ENCODE peak calls at places on chromosome 22, in five cellular contexts. Z is CD8-positive, alpha-beta memory T cell; A is transverse colon; J is Caco-2; Q is neural progenitor cell. O is an unnamed sample. For H3K4me1 and H3K36me3, the result is how much of the 10 kb centered on the place peaks cover.

GRCh38 chr22:49240472-49240871 is 587.2 kb downstream of the BRD1 start:
- DNase-seq in Z (no peak), A (no peak), Q (no peak), J (no peak), O (no peak)

GRCh38 chr22:29716814-29717213 is 3.0 kb upstream of the CABP7 start:
- DNase-seq in Q (peak), J (peak), Z (no peak), A (peak), O (peak)

GRCh38 chr22:29813563-29813962 is 24.5 kb downstream of the ASCC2 start:
- DNase-seq in Q (no peak), A (no peak), Z (no peak), J (peak), O (no peak)

GRCh38 chr22:31102441-31103081 is 4.8 kb downstream of the SELENOM start:
- DNase-seq in Q (no peak), A (peak), Z (no peak), J (peak), O (no peak)

GRCh38 chr22:47802446-47802845 is 1040.0 kb downstream of the TBC1D22A start:
- DNase-seq in Q (no peak), A (no peak), Z (no peak), J (no peak), O (no peak)

GRCh38 chr22:18023509-18024275 is 669 bp downstream of the MICAL3 start:
- DNase-seq in A (peak), Q (peak), Z (peak), J (peak), O (peak)

GRCh38 chr22:36732609-36733008 is 29.1 kb upstream of the CACNG2 start:
- DNase-seq in J (no peak), Q (no peak), A (no peak), Z (no peak), O (no peak)

GRCh38 chr22:42959472-42960145 is 55.3 kb downstream of the PACSIN2 start:
- DNase-seq in A (peak), Z (no peak), Q (no peak), J (peak), O (no peak)

GRCh38 chr22:22696104-22696503 is 51.7 kb downstream of the GGTLC2 start:
- DNase-seq in Q (no peak), Z (no peak), A (no peak), J (no peak), O (no peak)

GRCh38 chr22:37735054-37735453 is 38.2 kb downstream of the TRIOBP start:
- DNase-seq in Q (peak), A (no peak), Z (no peak), J (peak), O (no peak)

GRCh38 chr22:50483106-50483505 is 1.8 kb downstream of the ADM2 start:
- DNase-seq in A (no peak), J (no peak), Q (no peak), Z (no peak), O (no peak)

GRCh38 chr22:38751422-38752346 is 4.1 kb downstream of the SUN2 start:
- DNase-seq in Z (peak), Q (no peak), A (peak), J (no peak), O (no peak)

GRCh38 chr22:36344106-36344827 is 43.5 kb downstream of the MYH9 start:
- DNase-seq in A (no peak), Q (no peak), Z (no peak), J (no peak), O (no peak)

GRCh38 chr22:49754674-49755590 is 72.7 kb downstream of the BRD1 start:
- DNase-seq in Z (no peak), A (no peak), Q (no peak), J (no peak), O (no peak)

GRCh38 chr22:42444060-42444904 is 12.1 kb upstream of the NFAM1 start:
- DNase-seq in A (peak), Q (peak), J (peak), Z (peak), O (peak)

GRCh38 chr22:37185646-37186227 is 2.3 kb downstream of the C1QTNF6 start:
- DNase-seq in Z (no peak), J (no peak), A (no peak), Q (no peak), O (no peak)

GRCh38 chr22:43423046-43423445 is 11.2 kb downstream of the MPPED1 start:
- DNase-seq in J (no peak), Q (no peak), A (no peak), Z (no peak), O (no peak)

GRCh38 chr22:29773233-29773632 is 6.1 kb downstream of the UQCR10 start:
- DNase-seq in A (no peak), Z (no peak), J (no peak), Q (no peak), O (no peak)

GRCh38 chr22:17818649-17819048 is 44.4 kb upstream of the BID start:
- DNase-seq in J (no peak), Q (no peak), A (no peak), Z (no peak), O (no peak)

GRCh38 chr22:36334081-36334831 is 53.5 kb downstream of the MYH9 start:
- DNase-seq in Z (peak), A (peak), Q (peak), J (no peak), O (no peak)

GRCh38 chr22:50270302-50271010 is at the start of gene MAPK11:
- DNase-seq in Z (peak), A (peak), Q (peak), J (peak), O (peak)

GRCh38 chr22:17578129-17578754 is 14.9 kb downstream of the SLC25A18 start:
- DNase-seq in J (no peak), Q (no peak), Z (no peak), A (peak), O (peak)

GRCh38 chr22:49242480-49242879 is 585.2 kb downstream of the BRD1 start:
- DNase-seq in Q (no peak), A (no peak), J (no peak), Z (no peak), O (no peak)

GRCh38 chr22:37502342-37503182 is 16.4 kb upstream of the MFNG start:
- DNase-seq in Z (peak), Q (no peak), A (peak), J (peak), O (no peak)

GRCh38 chr22:44782286-44782830 is 30.0 kb downstream of the ARHGAP8 start:
- DNase-seq in Q (no peak), Z (no peak), J (no peak), A (no peak), O (no peak)

GRCh38 chr22:29478326-29479276 is 1.4 kb upstream of the NEFH start:
- DNase-seq in J (peak), Z (peak), Q (peak), A (no peak), O (no peak)

GRCh38 chr22:38700271-38700788 is 413 bp downstream of the JOSD1 start:
- DNase-seq in J (no peak), Z (no peak), Q (peak), A (peak), O (peak)

GRCh38 chr22:49331878-49332277 is 495.8 kb downstream of the BRD1 start:
- DNase-seq in Q (no peak), J (no peak), Z (no peak), A (peak), O (no peak)

GRCh38 chr22:35430897-35431322 is 31.0 kb downstream of the MCM5 start:
- DNase-seq in J (peak), Q (peak), A (peak), Z (peak), O (peak)

GRCh38 chr22:50398698-50399648 is 55.8 kb downstream of the PPP6R2 start:
- DNase-seq in Q (no peak), J (no peak), Z (no peak), A (no peak), O (no peak)

GRCh38 chr22:24502540-24502939 is 7.4 kb downstream of the UPB1 start:
- DNase-seq in A (no peak), Q (no peak), Z (no peak), J (no peak), O (no peak)
- H3K4me1 ChIP-seq in A (under half), Q (under half), Z (under half), J (half or more), O (under half)

GRCh38 chr22:23752750-23753149 is 1.5 kb downstream of the VPREB3 start:
- DNase-seq in J (no peak), A (no peak), Z (no peak), Q (no peak), O (no peak)
- H3K4me3 ChIP-seq in J (no peak), A (no peak), Z (no peak), Q (no peak), O (no peak)

GRCh38 chr22:33842006-33842354 is 78.3 kb downstream of the LARGE1 start:
- DNase-seq in J (no peak), Q (no peak), Z (no peak), A (no peak), O (no peak)
- H3K36me3 ChIP-seq in J (under half), Q (under half), Z (under half), A (under half), O (under half)

DNA sequence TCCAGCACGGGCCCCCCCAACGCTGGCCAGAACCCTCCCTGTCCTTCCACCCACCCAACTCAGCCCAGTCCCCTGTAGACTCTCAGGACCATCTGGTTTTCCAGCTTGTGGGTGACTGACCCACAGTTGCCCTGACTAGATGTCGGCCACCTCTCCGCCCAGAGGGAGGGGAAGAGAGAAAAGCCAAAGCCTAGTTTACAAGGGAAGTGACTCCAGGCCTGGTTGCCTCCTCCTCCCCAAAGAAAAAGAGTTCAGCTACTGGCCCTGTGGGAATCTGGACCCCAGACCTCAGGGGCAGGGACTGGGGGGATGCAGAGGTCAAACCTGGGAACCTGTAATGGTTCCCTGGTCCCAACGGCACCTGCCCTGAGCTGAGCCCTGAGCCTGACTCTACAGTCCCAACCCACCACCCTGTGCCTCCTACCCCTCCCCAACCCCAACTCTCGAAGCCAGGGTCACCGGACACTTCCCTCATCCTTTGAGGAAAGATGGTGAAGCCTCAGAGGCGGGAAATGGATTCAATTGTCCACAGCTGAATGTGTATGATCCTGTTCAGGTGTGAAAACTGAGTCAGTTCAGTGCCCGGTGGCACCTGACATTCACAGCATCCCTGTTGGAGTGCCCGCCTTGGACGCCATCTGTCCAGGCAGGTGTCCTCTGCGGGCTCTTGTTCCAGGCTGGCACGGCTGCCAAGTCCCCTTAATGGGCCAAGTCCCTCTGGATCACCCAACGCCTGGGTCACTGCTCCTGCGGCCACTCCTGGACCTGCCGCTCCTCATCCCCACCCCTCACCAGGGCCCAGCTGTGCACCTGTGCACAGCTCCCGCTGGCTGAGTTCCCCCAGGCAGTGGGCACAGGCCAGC is 21.0 kb upstream of the WNT7B start:
- DNase-seq in A (no peak), Z (no peak), J (no peak), Q (no peak), O (no peak)
- H3K4me1 ChIP-seq in A (half or more), Z (under half), J (under half), Q (under half), O (under half)

GRCh38 chr22:39935116-39935515 is 25.1 kb upstream of the TMA7B start:
- DNase-seq in Z (no peak), A (no peak), J (no peak), Q (peak), O (peak)

GRCh38 chr22:39935622-39936021 is 24.6 kb upstream of the TMA7B start:
- DNase-seq in Q (peak), J (no peak), A (no peak), Z (no peak), O (no peak)

GRCh38 chr22:39937881-39938280 is 22.3 kb upstream of the TMA7B start:
- DNase-seq in Q (no peak), Z (peak), A (no peak), J (no peak), O (no peak)

GRCh38 chr22:39938509-39938908 is 21.7 kb upstream of the TMA7B start:
- DNase-seq in A (no peak), Q (no peak), Z (no peak), J (no peak), O (no peak)

GRCh38 chr22:39936523-39937145 is 23.6 kb upstream of the TMA7B start:
- DNase-seq in Q (no peak), A (no peak), Z (no peak), J (no peak), O (no peak)
- H3K4me3 ChIP-seq in Q (no peak), A (no peak), Z (peak), J (no peak), O (no peak)

DNA sequence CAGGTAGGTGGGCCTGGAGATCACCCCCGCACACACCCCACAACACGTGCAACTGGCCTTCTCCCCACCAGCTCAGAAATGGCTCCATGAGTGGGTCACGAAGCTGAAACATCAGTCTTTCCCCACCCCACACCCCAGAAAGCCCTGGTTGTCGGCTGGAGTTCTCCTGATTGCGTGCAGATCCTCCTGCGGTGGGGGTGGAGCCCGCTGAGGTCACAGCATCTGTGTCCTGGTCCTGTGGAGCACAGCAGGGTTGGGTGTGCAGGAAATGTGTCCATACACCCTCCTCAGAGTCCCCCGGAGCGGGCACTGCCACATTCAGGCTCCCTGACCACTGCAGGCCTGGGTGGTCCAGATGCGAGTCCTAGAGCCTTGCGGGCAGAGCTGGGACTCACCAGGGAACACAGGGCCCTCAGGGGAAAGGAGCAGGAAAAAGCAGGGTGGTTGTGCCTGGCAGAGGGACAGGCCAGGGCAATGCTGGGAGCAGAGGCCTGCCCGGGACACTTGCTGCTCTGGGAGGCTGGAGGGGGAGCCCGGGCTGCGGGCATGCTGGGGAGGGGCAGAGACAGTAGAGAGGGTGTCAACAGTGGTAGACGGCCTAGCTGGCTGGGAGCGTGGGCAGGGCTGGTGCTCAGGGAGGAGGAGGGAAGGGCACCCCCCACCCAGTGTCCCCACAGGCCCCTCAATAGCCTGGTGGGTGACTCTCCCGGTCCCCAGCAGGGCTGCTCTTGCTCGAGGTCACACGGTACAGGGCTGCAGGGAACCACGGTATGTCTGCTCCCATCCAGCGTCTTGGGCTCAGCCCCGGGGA is 42.4 kb upstream of the PPARA start:
- DNase-seq in J (no peak), A (no peak), Z (no peak), Q (no peak), O (no peak)
- H3K36me3 ChIP-seq in J (under half), A (under half), Z (under half), Q (under half), O (under half)

GRCh38 chr22:27859336-27859735 is 57.8 kb upstream of the MN1 start:
- DNase-seq in Q (no peak), Z (no peak), A (no peak), J (no peak), O (no peak)

GRCh38 chr22:27863001-27863400 is 56.1 kb downstream of the PITPNB start:
- DNase-seq in J (no peak), Z (no peak), Q (no peak), A (no peak), O (no peak)

GRCh38 chr22:27851974-27852713 is 50.6 kb upstream of the MN1 start:
- DNase-seq in J (no peak), Z (no peak), A (no peak), Q (peak), O (no peak)

GRCh38 chr22:27853404-27853803 is 51.8 kb upstream of the MN1 start:
- DNase-seq in J (no peak), Z (no peak), A (no peak), Q (no peak), O (no peak)

DNA sequence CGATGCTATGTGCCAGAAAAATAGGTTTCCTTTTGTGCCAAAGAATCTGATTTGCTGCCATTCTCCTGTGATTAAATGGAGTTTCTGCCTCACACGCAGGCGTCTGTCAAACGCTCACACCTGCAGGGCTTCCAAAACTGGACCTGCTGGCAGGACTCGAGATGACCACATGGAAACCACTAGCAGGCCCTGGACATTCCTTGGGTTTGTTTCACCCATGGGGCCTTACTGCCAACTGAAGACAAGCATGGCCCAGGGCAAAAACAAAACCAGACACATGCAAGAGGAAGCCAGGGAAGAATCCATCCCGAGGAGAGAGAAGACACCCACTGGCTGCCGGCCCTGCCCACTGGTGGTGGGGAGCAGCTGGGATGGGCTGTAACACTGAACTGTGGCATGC is 55.9 kb upstream of the MN1 start:
- DNase-seq in J (no peak), Z (no peak), A (no peak), Q (no peak), O (no peak)
- H3K4me1 ChIP-seq in J (under half), Z (under half), A (under half), Q (under half), O (under half)

GRCh38 chr22:20079745-20080444 is at the start of gene DGCR8:
- DNase-seq in J (peak), A (peak), Q (peak), Z (peak), O (peak)
- H3K4me3 ChIP-seq in J (peak), A (peak), Q (peak), Z (peak), O (peak)

O was measured in HAP-1.